ENCODE peak calls at places on chromosome 12, in nine cellular contexts. One of them, this sample, is unnamed.

GRCh38 chr12:123457980-123458779 is at the start of gene SNRNP35:
- DNase-seq in CD4-positive, alpha-beta memory T cell: peak
- DNase-seq in AG04450: peak
- DNase-seq in colonic mucosa: peak
- DNase-seq in GM23248: peak
- DNase-seq in GM23338: peak
- DNase-seq in psoas muscle: peak
- DNase-seq in CD4-positive, alpha-beta T cell: peak
- DNase-seq in neuronal stem cell: peak
- DNase-seq in this sample: peak

GRCh38 chr12:116662612-116663144 is 75.2 kb downstream of the SPRING1 start:
- DNase-seq in CD4-positive, alpha-beta memory T cell: no peak
- DNase-seq in AG04450: peak
- DNase-seq in colonic mucosa: peak
- DNase-seq in GM23248: peak
- DNase-seq in GM23338: peak
- DNase-seq in psoas muscle: no peak
- DNase-seq in CD4-positive, alpha-beta T cell: no peak
- DNase-seq in neuronal stem cell: peak
- DNase-seq in this sample: peak

GRCh38 chr12:63944586-63945228 is 100.2 kb downstream of the SRGAP1 start:
- DNase-seq in CD4-positive, alpha-beta memory T cell: no peak
- DNase-seq in AG04450: no peak
- DNase-seq in colonic mucosa: no peak
- DNase-seq in GM23248: no peak
- DNase-seq in GM23338: no peak
- DNase-seq in psoas muscle: no peak
- DNase-seq in CD4-positive, alpha-beta T cell: no peak
- DNase-seq in neuronal stem cell: no peak
- DNase-seq in this sample: no peak

GRCh38 chr12:28175098-28175589 is 15.1 kb upstream of the CCDC91 start:
- DNase-seq in CD4-positive, alpha-beta memory T cell: no peak
- DNase-seq in AG04450: no peak
- DNase-seq in colonic mucosa: no peak
- DNase-seq in GM23248: no peak
- DNase-seq in GM23338: no peak
- DNase-seq in psoas muscle: no peak
- DNase-seq in CD4-positive, alpha-beta T cell: no peak
- DNase-seq in neuronal stem cell: no peak
- DNase-seq in this sample: no peak

GRCh38 chr12:9870311-9870866 is 1.2 kb upstream of the CLEC2B start:
- DNase-seq in CD4-positive, alpha-beta memory T cell: no peak
- DNase-seq in AG04450: no peak
- DNase-seq in colonic mucosa: no peak
- DNase-seq in GM23248: peak
- DNase-seq in GM23338: no peak
- DNase-seq in psoas muscle: no peak
- DNase-seq in CD4-positive, alpha-beta T cell: no peak
- DNase-seq in neuronal stem cell: no peak
- DNase-seq in this sample: no peak

GRCh38 chr12:29041621-29042020 is 107.5 kb upstream of the FAR2 start:
- DNase-seq in CD4-positive, alpha-beta memory T cell: no peak
- DNase-seq in AG04450: peak
- DNase-seq in colonic mucosa: no peak
- DNase-seq in GM23248: peak
- DNase-seq in GM23338: no peak
- DNase-seq in psoas muscle: no peak
- DNase-seq in CD4-positive, alpha-beta T cell: no peak
- DNase-seq in neuronal stem cell: no peak
- DNase-seq in this sample: no peak

GRCh38 chr12:132416827-132417226 is 73.1 kb upstream of the FBRSL1 start:
- DNase-seq in CD4-positive, alpha-beta memory T cell: no peak
- DNase-seq in AG04450: no peak
- DNase-seq in colonic mucosa: no peak
- DNase-seq in GM23248: no peak
- DNase-seq in GM23338: no peak
- DNase-seq in psoas muscle: no peak
- DNase-seq in CD4-positive, alpha-beta T cell: no peak
- DNase-seq in neuronal stem cell: no peak
- DNase-seq in this sample: no peak

GRCh38 chr12:43112101-43112661 is 439.8 kb downstream of the ADAMTS20 start:
- DNase-seq in CD4-positive, alpha-beta memory T cell: no peak
- DNase-seq in AG04450: no peak
- DNase-seq in colonic mucosa: no peak
- DNase-seq in GM23248: no peak
- DNase-seq in GM23338: no peak
- DNase-seq in psoas muscle: no peak
- DNase-seq in CD4-positive, alpha-beta T cell: no peak
- DNase-seq in neuronal stem cell: no peak
- DNase-seq in this sample: no peak

GRCh38 chr12:45231515-45232145 is 15.7 kb downstream of the ANO6 start:
- DNase-seq in CD4-positive, alpha-beta memory T cell: no peak
- DNase-seq in AG04450: no peak
- DNase-seq in colonic mucosa: no peak
- DNase-seq in GM23248: peak
- DNase-seq in GM23338: no peak
- DNase-seq in psoas muscle: no peak
- DNase-seq in CD4-positive, alpha-beta T cell: no peak
- DNase-seq in neuronal stem cell: no peak
- DNase-seq in this sample: no peak

GRCh38 chr12:79262938-79263337 is 398.4 kb downstream of the SYT1 start:
- DNase-seq in CD4-positive, alpha-beta memory T cell: no peak
- DNase-seq in AG04450: no peak
- DNase-seq in colonic mucosa: no peak
- DNase-seq in GM23248: peak
- DNase-seq in GM23338: no peak
- DNase-seq in psoas muscle: no peak
- DNase-seq in CD4-positive, alpha-beta T cell: no peak
- DNase-seq in neuronal stem cell: peak
- DNase-seq in this sample: no peak

GRCh38 chr12:99707883-99708282 is 60.3 kb downstream of the GARIN6 start:
- DNase-seq in CD4-positive, alpha-beta memory T cell: no peak
- DNase-seq in AG04450: no peak
- DNase-seq in colonic mucosa: no peak
- DNase-seq in GM23248: no peak
- DNase-seq in GM23338: no peak
- DNase-seq in psoas muscle: no peak
- DNase-seq in CD4-positive, alpha-beta T cell: no peak
- DNase-seq in neuronal stem cell: no peak
- DNase-seq in this sample: no peak

GRCh38 chr12:52884526-52885293 is 20.2 kb downstream of the KRT8 start:
- DNase-seq in CD4-positive, alpha-beta memory T cell: peak
- DNase-seq in AG04450: no peak
- DNase-seq in colonic mucosa: peak
- DNase-seq in GM23248: peak
- DNase-seq in GM23338: peak
- DNase-seq in psoas muscle: peak
- DNase-seq in CD4-positive, alpha-beta T cell: peak
- DNase-seq in neuronal stem cell: peak
- DNase-seq in this sample: no peak
- H3K27ac ChIP-seq in CD4-positive, alpha-beta memory T cell: no peak
- H3K27ac ChIP-seq in AG04450: no peak
- H3K27ac ChIP-seq in colonic mucosa: no peak
- H3K27ac ChIP-seq in GM23248: no peak
- H3K27ac ChIP-seq in GM23338: no peak
- H3K27ac ChIP-seq in psoas muscle: no peak
- H3K27ac ChIP-seq in CD4-positive, alpha-beta T cell: no peak
- H3K27ac ChIP-seq in neuronal stem cell: no peak
- H3K27ac ChIP-seq in this sample: no peak

DNA sequence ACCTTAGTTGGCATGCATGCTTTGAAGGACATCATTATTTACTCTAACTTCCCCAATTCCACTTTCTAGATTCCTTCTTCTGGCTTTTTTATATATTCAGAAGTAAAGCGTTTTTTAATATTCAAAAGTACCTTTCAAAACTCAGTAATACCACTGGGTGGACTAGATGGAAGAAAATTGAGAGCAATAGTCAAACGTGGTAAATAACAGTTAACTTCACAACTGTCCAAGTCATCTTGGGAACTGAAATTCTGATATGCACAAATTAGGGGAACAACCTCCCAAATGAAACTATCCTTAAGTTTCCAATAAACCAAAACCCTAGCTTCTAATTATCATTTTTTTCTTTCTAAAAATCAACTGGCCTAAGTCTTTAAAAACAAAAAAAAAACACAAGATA is 9.0 kb downstream of the SINHCAF start:
- DNase-seq in CD4-positive, alpha-beta memory T cell: no peak
- DNase-seq in AG04450: no peak
- DNase-seq in colonic mucosa: no peak
- DNase-seq in GM23248: no peak
- DNase-seq in GM23338: no peak
- DNase-seq in psoas muscle: no peak
- DNase-seq in CD4-positive, alpha-beta T cell: no peak
- DNase-seq in neuronal stem cell: no peak
- DNase-seq in this sample: no peak
- H3K27ac ChIP-seq in CD4-positive, alpha-beta memory T cell: peak
- H3K27ac ChIP-seq in AG04450: no peak
- H3K27ac ChIP-seq in colonic mucosa: peak
- H3K27ac ChIP-seq in GM23248: no peak
- H3K27ac ChIP-seq in GM23338: peak
- H3K27ac ChIP-seq in psoas muscle: no peak
- H3K27ac ChIP-seq in CD4-positive, alpha-beta T cell: peak
- H3K27ac ChIP-seq in neuronal stem cell: no peak
- H3K27ac ChIP-seq in this sample: no peak

GRCh38 chr12:105330938-105331804 is 680 bp downstream of the C12orf75 start:
- DNase-seq in CD4-positive, alpha-beta memory T cell: peak
- DNase-seq in AG04450: no peak
- DNase-seq in colonic mucosa: peak
- DNase-seq in GM23248: peak
- DNase-seq in GM23338: peak
- DNase-seq in psoas muscle: peak
- DNase-seq in CD4-positive, alpha-beta T cell: peak
- DNase-seq in neuronal stem cell: no peak
- DNase-seq in this sample: no peak

GRCh38 chr12:105334001-105334400 is 3.5 kb downstream of the C12orf75 start:
- DNase-seq in CD4-positive, alpha-beta memory T cell: no peak
- DNase-seq in AG04450: no peak
- DNase-seq in colonic mucosa: peak
- DNase-seq in GM23248: peak
- DNase-seq in GM23338: no peak
- DNase-seq in psoas muscle: no peak
- DNase-seq in CD4-positive, alpha-beta T cell: no peak
- DNase-seq in neuronal stem cell: no peak
- DNase-seq in this sample: no peak

GRCh38 chr12:105334568-105334967 is 4.1 kb downstream of the C12orf75 start:
- DNase-seq in CD4-positive, alpha-beta memory T cell: no peak
- DNase-seq in AG04450: peak
- DNase-seq in colonic mucosa: peak
- DNase-seq in GM23248: peak
- DNase-seq in GM23338: no peak
- DNase-seq in psoas muscle: no peak
- DNase-seq in CD4-positive, alpha-beta T cell: no peak
- DNase-seq in neuronal stem cell: no peak
- DNase-seq in this sample: no peak

GRCh38 chr12:105331805-105332251 is 1.3 kb downstream of the C12orf75 start:
- DNase-seq in CD4-positive, alpha-beta memory T cell: no peak
- DNase-seq in AG04450: no peak
- DNase-seq in colonic mucosa: peak
- DNase-seq in GM23248: peak
- DNase-seq in GM23338: peak
- DNase-seq in psoas muscle: no peak
- DNase-seq in CD4-positive, alpha-beta T cell: peak
- DNase-seq in neuronal stem cell: no peak
- DNase-seq in this sample: no peak

DNA sequence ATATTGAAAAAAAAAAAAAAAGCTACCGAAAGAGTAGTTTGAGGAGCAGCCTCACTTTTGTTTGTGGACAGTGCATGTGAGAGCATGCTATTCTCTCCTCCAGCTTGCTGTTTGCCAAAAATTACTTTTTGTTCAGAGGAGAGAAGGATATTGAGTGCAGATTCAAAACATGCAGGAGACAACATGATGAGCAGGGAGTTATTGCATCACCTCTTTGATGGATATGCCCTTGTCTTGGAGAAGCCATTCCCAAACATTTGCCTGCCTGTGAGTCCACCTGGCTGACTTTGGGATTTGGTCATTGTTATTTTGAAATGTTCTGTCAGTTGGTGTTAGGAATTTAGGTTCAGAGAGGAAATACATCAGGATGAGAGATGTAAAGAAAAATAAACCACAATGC is 2.4 kb downstream of the C12orf75 start:
- DNase-seq in CD4-positive, alpha-beta memory T cell: no peak
- DNase-seq in AG04450: no peak
- DNase-seq in colonic mucosa: peak
- DNase-seq in GM23248: peak
- DNase-seq in GM23338: no peak
- DNase-seq in psoas muscle: no peak
- DNase-seq in CD4-positive, alpha-beta T cell: no peak
- DNase-seq in neuronal stem cell: no peak
- DNase-seq in this sample: no peak
- H3K27ac ChIP-seq in CD4-positive, alpha-beta memory T cell: no peak
- H3K27ac ChIP-seq in AG04450: no peak
- H3K27ac ChIP-seq in colonic mucosa: no peak
- H3K27ac ChIP-seq in GM23248: peak
- H3K27ac ChIP-seq in GM23338: no peak
- H3K27ac ChIP-seq in psoas muscle: no peak
- H3K27ac ChIP-seq in CD4-positive, alpha-beta T cell: no peak
- H3K27ac ChIP-seq in neuronal stem cell: no peak
- H3K27ac ChIP-seq in this sample: no peak

GRCh38 chr12:109612003-109612402 is 38.4 kb downstream of the MVK start:
- DNase-seq in CD4-positive, alpha-beta memory T cell: no peak
- DNase-seq in AG04450: no peak
- DNase-seq in colonic mucosa: no peak
- DNase-seq in GM23248: no peak
- DNase-seq in GM23338: no peak
- DNase-seq in psoas muscle: no peak
- DNase-seq in CD4-positive, alpha-beta T cell: no peak
- DNase-seq in neuronal stem cell: no peak
- DNase-seq in this sample: no peak

GRCh38 chr12:109611223-109611622 is 37.6 kb downstream of the MVK start:
- DNase-seq in CD4-positive, alpha-beta memory T cell: no peak
- DNase-seq in AG04450: no peak
- DNase-seq in colonic mucosa: no peak
- DNase-seq in GM23248: no peak
- DNase-seq in GM23338: no peak
- DNase-seq in psoas muscle: no peak
- DNase-seq in CD4-positive, alpha-beta T cell: no peak
- DNase-seq in neuronal stem cell: no peak
- DNase-seq in this sample: no peak

GRCh38 chr12:109608796-109609195 is 35.2 kb downstream of the MVK start:
- DNase-seq in CD4-positive, alpha-beta memory T cell: no peak
- DNase-seq in AG04450: no peak
- DNase-seq in colonic mucosa: no peak
- DNase-seq in GM23248: no peak
- DNase-seq in GM23338: no peak
- DNase-seq in psoas muscle: no peak
- DNase-seq in CD4-positive, alpha-beta T cell: no peak
- DNase-seq in neuronal stem cell: no peak
- DNase-seq in this sample: no peak

GRCh38 chr12:109609256-109609821 is 35.7 kb downstream of the MVK start:
- DNase-seq in CD4-positive, alpha-beta memory T cell: no peak
- DNase-seq in AG04450: no peak
- DNase-seq in colonic mucosa: no peak
- DNase-seq in GM23248: no peak
- DNase-seq in GM23338: no peak
- DNase-seq in psoas muscle: no peak
- DNase-seq in CD4-positive, alpha-beta T cell: no peak
- DNase-seq in neuronal stem cell: no peak
- DNase-seq in this sample: no peak

DNA sequence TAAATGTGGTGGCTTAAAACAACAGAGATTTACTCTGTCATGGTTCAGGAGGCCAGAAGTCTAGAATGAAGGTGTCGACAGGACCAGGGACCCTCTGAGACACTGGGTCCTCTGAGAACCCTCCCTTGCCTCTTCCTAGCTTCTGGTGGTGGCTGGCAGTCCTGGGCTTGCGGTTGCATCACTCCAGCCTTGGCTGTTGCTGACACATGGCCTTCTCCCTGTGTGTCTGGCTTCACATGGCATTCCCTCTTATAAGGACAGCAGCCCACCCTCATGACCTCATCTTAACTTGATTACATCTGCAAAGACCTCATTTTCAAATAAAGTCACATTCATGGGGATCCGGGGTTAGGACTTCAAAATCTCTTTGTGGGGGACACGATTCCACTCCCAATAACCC is 36.9 kb downstream of the MVK start:
- DNase-seq in CD4-positive, alpha-beta memory T cell: no peak
- DNase-seq in AG04450: no peak
- DNase-seq in colonic mucosa: no peak
- DNase-seq in GM23248: no peak
- DNase-seq in GM23338: no peak
- DNase-seq in psoas muscle: no peak
- DNase-seq in CD4-positive, alpha-beta T cell: no peak
- DNase-seq in neuronal stem cell: no peak
- DNase-seq in this sample: no peak
- H3K27ac ChIP-seq in CD4-positive, alpha-beta memory T cell: no peak
- H3K27ac ChIP-seq in AG04450: no peak
- H3K27ac ChIP-seq in colonic mucosa: no peak
- H3K27ac ChIP-seq in GM23248: no peak
- H3K27ac ChIP-seq in GM23338: no peak
- H3K27ac ChIP-seq in psoas muscle: no peak
- H3K27ac ChIP-seq in CD4-positive, alpha-beta T cell: no peak
- H3K27ac ChIP-seq in neuronal stem cell: no peak
- H3K27ac ChIP-seq in this sample: no peak

This sample was measured in substantia nigra.